ENCODE peak calls at places on chromosomes 3 and 15, in nine cellular contexts. T is breast epithelium, B is body of pancreas, H is GM23248, X is endodermal cell, Z is K562, C is uterus, M is psoas muscle, F is ovary. S is an unnamed sample.

GRCh38 chr3:12898980-12899755 is 57.8 kb upstream of the RPL32 start:
- DNase-seq in T (no peak), B (no peak), Z (no peak), M (peak), H (no peak), F (no peak), X (no peak), C (no peak), S (no peak)

GRCh38 chr15:95655089-95655488 is 675.4 kb upstream of the NR2F2 start:
- DNase-seq in Z (no peak), X (no peak), M (no peak), F (no peak), B (no peak), C (no peak), T (no peak), H (no peak), S (no peak)

GRCh38 chr3:25728101-25728500 is 55.1 kb downstream of the NGLY1 start:
- DNase-seq in X (no peak), M (no peak), H (no peak), B (no peak), F (no peak), Z (no peak), T (no peak), C (no peak), S (no peak)

GRCh38 chr3:132726341-132726823 is 4.2 kb upstream of the NPHP3 start:
- DNase-seq in C (no peak), M (no peak), H (peak), Z (peak), X (no peak), T (no peak), B (no peak), F (no peak), S (no peak)

GRCh38 chr3:106249159-106249558 is 380.3 kb upstream of the CBLB start:
- DNase-seq in B (no peak), F (no peak), X (no peak), H (peak), M (no peak), T (no peak), C (no peak), Z (no peak), S (no peak)

GRCh38 chr3:193736616-193737015 is 143.6 kb downstream of the OPA1 start:
- DNase-seq in T (no peak), Z (no peak), H (no peak), F (no peak), C (no peak), B (no peak), X (no peak), M (no peak), S (no peak)

GRCh38 chr15:93102211-93102610 is 13.2 kb upstream of the RGMA start:
- DNase-seq in B (no peak), X (no peak), C (no peak), Z (no peak), M (no peak), H (no peak), F (no peak), T (no peak), S (no peak)

GRCh38 chr3:134761213-134761612 is 33.8 kb upstream of the EPHB1 start:
- DNase-seq in T (no peak), C (no peak), M (no peak), Z (no peak), H (no peak), F (no peak), B (peak), X (no peak), S (no peak)

GRCh38 chr3:172853911-172854648 is 103.6 kb downstream of the ECT2 start:
- DNase-seq in B (no peak), M (no peak), F (no peak), C (no peak), Z (no peak), H (no peak), X (no peak), T (no peak), S (no peak)
- H3K27ac ChIP-seq in B (no peak), M (no peak), F (no peak), C (no peak), Z (no peak), H (no peak), X (peak), T (no peak), S (no peak)

GRCh38 chr15:52136471-52136993 is 24.0 kb upstream of the BCL2L10 start:
- DNase-seq in C (no peak), B (no peak), Z (no peak), H (no peak), X (peak), M (no peak), T (no peak), F (no peak), S (no peak)

GRCh38 chr15:52143862-52144261 is 31.3 kb upstream of the BCL2L10 start:
- DNase-seq in H (peak), Z (peak), B (no peak), X (peak), T (no peak), M (no peak), F (no peak), C (no peak), S (no peak)

GRCh38 chr15:52140646-52141045 is 28.1 kb upstream of the BCL2L10 start:
- DNase-seq in Z (no peak), B (no peak), H (no peak), F (no peak), T (no peak), M (no peak), C (no peak), X (peak), S (no peak)

GRCh38 chr15:52137432-52138357 is 25.1 kb upstream of the BCL2L10 start:
- DNase-seq in C (no peak), F (no peak), X (peak), T (no peak), B (peak), Z (peak), M (no peak), H (no peak), S (no peak)

GRCh38 chr15:52139599-52140462 is 27.3 kb upstream of the BCL2L10 start:
- DNase-seq in M (peak), T (peak), Z (peak), F (peak), B (peak), X (peak), C (peak), H (peak), S (no peak)
- H3K27ac ChIP-seq in M (no peak), T (no peak), Z (no peak), F (no peak), B (peak), X (no peak), C (no peak), H (no peak), S (no peak)

GRCh38 chr3:112357888-112358287 is 24.9 kb downstream of the CD200 start:
- DNase-seq in H (no peak), F (no peak), B (no peak), Z (no peak), C (no peak), X (no peak), M (no peak), T (no peak), S (no peak)
- H3K27ac ChIP-seq in H (no peak), F (peak), B (no peak), Z (no peak), C (peak), X (no peak), M (peak), T (peak), S (no peak)

DNA sequence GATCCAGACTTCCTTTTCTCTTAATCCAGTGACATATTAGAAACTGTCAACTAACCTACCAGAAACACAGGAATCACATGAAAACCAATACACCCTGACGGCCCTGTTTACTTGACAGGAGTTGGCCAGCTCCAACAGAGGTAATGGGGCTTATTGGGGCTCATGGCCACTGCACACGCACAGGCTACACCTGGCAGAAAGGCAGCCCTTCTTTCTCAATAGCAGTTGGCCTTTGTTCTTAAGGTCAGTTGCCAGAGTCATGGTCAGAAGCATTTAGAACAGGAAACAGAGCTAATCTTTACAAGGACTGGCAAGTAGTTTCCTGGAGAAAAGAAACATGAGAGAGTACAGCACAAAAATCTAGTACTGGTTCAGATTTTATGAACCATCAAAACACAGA is 181.8 kb downstream of the MAGI1 start:
- DNase-seq in Z (no peak), B (peak), C (no peak), X (no peak), M (no peak), H (no peak), T (no peak), F (no peak), S (no peak)
- H3K27ac ChIP-seq in Z (no peak), B (peak), C (no peak), X (no peak), M (no peak), H (no peak), T (no peak), F (no peak), S (no peak)

GRCh38 chr3:14770591-14770990 is 48.2 kb upstream of the FGD5 start:
- DNase-seq in M (no peak), Z (no peak), C (no peak), T (no peak), X (no peak), B (no peak), F (no peak), H (no peak), S (no peak)
- H3K27ac ChIP-seq in M (no peak), Z (no peak), C (no peak), T (no peak), X (no peak), B (no peak), F (no peak), H (no peak), S (no peak)

GRCh38 chr3:66383023-66383422 is 117.8 kb downstream of the LRIG1 start:
- DNase-seq in T (no peak), Z (no peak), M (no peak), F (no peak), B (no peak), C (no peak), H (no peak), X (peak), S (no peak)
- H3K27ac ChIP-seq in T (no peak), Z (no peak), M (no peak), F (no peak), B (no peak), C (no peak), H (no peak), X (no peak), S (no peak)

GRCh38 chr3:69738859-69739203 is 433 bp upstream of the MITF start:
- DNase-seq in Z (no peak), C (no peak), H (no peak), M (no peak), X (no peak), B (no peak), F (no peak), T (no peak), S (no peak)
- H3K27ac ChIP-seq in Z (peak), C (peak), H (no peak), M (peak), X (no peak), B (peak), F (peak), T (peak), S (no peak)

S was measured in epithelial cell of prostate.